ENCODE peak calls at places on chromosome 6, in nine cellular contexts. One of them, this sample, is unnamed.

GRCh38 chr6:2237001-2237400 is 8.4 kb downstream of the GMDS start:
- DNase-seq in A549: no peak
- DNase-seq in GM23248: peak
- DNase-seq in uterus: no peak
- DNase-seq in RPMI8226: no peak
- DNase-seq in left cardiac atrium: no peak
- DNase-seq in DMS79 treated with DMSO at 0.1 percent for 48 hours: no peak
- DNase-seq in A673: no peak
- DNase-seq in PC-9: no peak
- DNase-seq in this sample: no peak

GRCh38 chr6:111658445-111659154 is 52.9 kb upstream of the TRAF3IP2 start:
- DNase-seq in A549: no peak
- DNase-seq in GM23248: peak
- DNase-seq in uterus: peak
- DNase-seq in RPMI8226: no peak
- DNase-seq in left cardiac atrium: no peak
- DNase-seq in DMS79 treated with DMSO at 0.1 percent for 48 hours: no peak
- DNase-seq in A673: no peak
- DNase-seq in PC-9: no peak
- DNase-seq in this sample: no peak

GRCh38 chr6:43776115-43776798 is 6.2 kb downstream of the VEGFA start:
- DNase-seq in A549: no peak
- DNase-seq in GM23248: no peak
- DNase-seq in uterus: no peak
- DNase-seq in RPMI8226: no peak
- DNase-seq in left cardiac atrium: peak
- DNase-seq in DMS79 treated with DMSO at 0.1 percent for 48 hours: no peak
- DNase-seq in A673: no peak
- DNase-seq in PC-9: no peak
- DNase-seq in this sample: no peak

GRCh38 chr6:4413073-4413472 is 277.7 kb upstream of the ECI2 start:
- DNase-seq in A549: no peak
- DNase-seq in GM23248: peak
- DNase-seq in uterus: no peak
- DNase-seq in RPMI8226: no peak
- DNase-seq in left cardiac atrium: no peak
- DNase-seq in DMS79 treated with DMSO at 0.1 percent for 48 hours: no peak
- DNase-seq in A673: no peak
- DNase-seq in PC-9: no peak
- DNase-seq in this sample: no peak

GRCh38 chr6:84663866-84664265 is 100.5 kb downstream of the TBX18 start:
- DNase-seq in A549: no peak
- DNase-seq in GM23248: no peak
- DNase-seq in uterus: no peak
- DNase-seq in RPMI8226: no peak
- DNase-seq in left cardiac atrium: no peak
- DNase-seq in DMS79 treated with DMSO at 0.1 percent for 48 hours: no peak
- DNase-seq in A673: no peak
- DNase-seq in PC-9: no peak
- DNase-seq in this sample: no peak

GRCh38 chr6:109292983-109293586 is 89.2 kb downstream of the CD164 start:
- DNase-seq in A549: no peak
- DNase-seq in GM23248: peak
- DNase-seq in uterus: no peak
- DNase-seq in RPMI8226: no peak
- DNase-seq in left cardiac atrium: no peak
- DNase-seq in DMS79 treated with DMSO at 0.1 percent for 48 hours: no peak
- DNase-seq in A673: no peak
- DNase-seq in PC-9: no peak
- DNase-seq in this sample: no peak

GRCh38 chr6:159608961-159609673 is 83.9 kb downstream of the SOD2 start:
- DNase-seq in A549: peak
- DNase-seq in GM23248: peak
- DNase-seq in uterus: no peak
- DNase-seq in RPMI8226: peak
- DNase-seq in left cardiac atrium: no peak
- DNase-seq in DMS79 treated with DMSO at 0.1 percent for 48 hours: no peak
- DNase-seq in A673: peak
- DNase-seq in PC-9: no peak
- DNase-seq in this sample: no peak

GRCh38 chr6:41269716-41270115 is 16.8 kb downstream of the TREM1 start:
- DNase-seq in A549: no peak
- DNase-seq in GM23248: no peak
- DNase-seq in uterus: no peak
- DNase-seq in RPMI8226: no peak
- DNase-seq in left cardiac atrium: no peak
- DNase-seq in DMS79 treated with DMSO at 0.1 percent for 48 hours: no peak
- DNase-seq in A673: no peak
- DNase-seq in PC-9: no peak
- DNase-seq in this sample: no peak

GRCh38 chr6:3210024-3210610 is 17.3 kb downstream of the TUBB2B start:
- DNase-seq in A549: no peak
- DNase-seq in GM23248: no peak
- DNase-seq in uterus: no peak
- DNase-seq in RPMI8226: no peak
- DNase-seq in left cardiac atrium: no peak
- DNase-seq in DMS79 treated with DMSO at 0.1 percent for 48 hours: no peak
- DNase-seq in A673: no peak
- DNase-seq in PC-9: no peak
- DNase-seq in this sample: no peak

GRCh38 chr6:66788579-66788978 is 1081.6 kb upstream of the EYS start:
- DNase-seq in A549: no peak
- DNase-seq in GM23248: no peak
- DNase-seq in uterus: no peak
- DNase-seq in RPMI8226: no peak
- DNase-seq in left cardiac atrium: no peak
- DNase-seq in DMS79 treated with DMSO at 0.1 percent for 48 hours: no peak
- DNase-seq in A673: no peak
- DNase-seq in PC-9: no peak
- DNase-seq in this sample: no peak

GRCh38 chr6:101296184-101296583 is 97.3 kb upstream of the GRIK2 start:
- DNase-seq in A549: no peak
- DNase-seq in GM23248: peak
- DNase-seq in uterus: no peak
- DNase-seq in RPMI8226: no peak
- DNase-seq in left cardiac atrium: no peak
- DNase-seq in DMS79 treated with DMSO at 0.1 percent for 48 hours: no peak
- DNase-seq in A673: peak
- DNase-seq in PC-9: no peak
- DNase-seq in this sample: no peak

GRCh38 chr6:166463363-166464067 is 80.8 kb upstream of the MPC1 start:
- DNase-seq in A549: no peak
- DNase-seq in GM23248: no peak
- DNase-seq in uterus: no peak
- DNase-seq in RPMI8226: no peak
- DNase-seq in left cardiac atrium: no peak
- DNase-seq in DMS79 treated with DMSO at 0.1 percent for 48 hours: no peak
- DNase-seq in A673: no peak
- DNase-seq in PC-9: no peak
- DNase-seq in this sample: no peak

GRCh38 chr6:21213492-21213891 is 380.1 kb upstream of the SOX4 start:
- DNase-seq in A549: no peak
- DNase-seq in GM23248: no peak
- DNase-seq in uterus: no peak
- DNase-seq in RPMI8226: no peak
- DNase-seq in left cardiac atrium: no peak
- DNase-seq in DMS79 treated with DMSO at 0.1 percent for 48 hours: no peak
- DNase-seq in A673: no peak
- DNase-seq in PC-9: no peak
- DNase-seq in this sample: no peak

GRCh38 chr6:46793138-46793537 is at the start of gene MEP1A:
- DNase-seq in A549: no peak
- DNase-seq in GM23248: no peak
- DNase-seq in uterus: no peak
- DNase-seq in RPMI8226: no peak
- DNase-seq in left cardiac atrium: no peak
- DNase-seq in DMS79 treated with DMSO at 0.1 percent for 48 hours: no peak
- DNase-seq in A673: no peak
- DNase-seq in PC-9: no peak
- DNase-seq in this sample: no peak

GRCh38 chr6:166556871-166557322 is 29.6 kb downstream of the RAMACL start:
- DNase-seq in A549: peak
- DNase-seq in GM23248: peak
- DNase-seq in uterus: peak
- DNase-seq in RPMI8226: peak
- DNase-seq in left cardiac atrium: peak
- DNase-seq in DMS79 treated with DMSO at 0.1 percent for 48 hours: peak
- DNase-seq in A673: peak
- DNase-seq in PC-9: peak
- DNase-seq in this sample: no peak

GRCh38 chr6:14917101-14917500 is 328.8 kb upstream of the JARID2 start:
- DNase-seq in A549: no peak
- DNase-seq in GM23248: peak
- DNase-seq in uterus: no peak
- DNase-seq in RPMI8226: no peak
- DNase-seq in left cardiac atrium: no peak
- DNase-seq in DMS79 treated with DMSO at 0.1 percent for 48 hours: no peak
- DNase-seq in A673: no peak
- DNase-seq in PC-9: no peak
- DNase-seq in this sample: no peak

GRCh38 chr6:27608916-27609883 is 136.3 kb upstream of the ZNF184 start:
- DNase-seq in A549: no peak
- DNase-seq in GM23248: peak
- DNase-seq in uterus: no peak
- DNase-seq in RPMI8226: peak
- DNase-seq in left cardiac atrium: no peak
- DNase-seq in DMS79 treated with DMSO at 0.1 percent for 48 hours: no peak
- DNase-seq in A673: peak
- DNase-seq in PC-9: peak
- DNase-seq in this sample: no peak

GRCh38 chr6:169424821-169425240 is 171.2 kb upstream of the THBS2 start:
- DNase-seq in A549: no peak
- DNase-seq in GM23248: peak
- DNase-seq in uterus: no peak
- DNase-seq in RPMI8226: no peak
- DNase-seq in left cardiac atrium: no peak
- DNase-seq in DMS79 treated with DMSO at 0.1 percent for 48 hours: no peak
- DNase-seq in A673: no peak
- DNase-seq in PC-9: no peak
- DNase-seq in this sample: no peak

GRCh38 chr6:111677186-111677990 is 71.7 kb upstream of the TRAF3IP2 start:
- DNase-seq in A549: no peak
- DNase-seq in GM23248: no peak
- DNase-seq in uterus: no peak
- DNase-seq in RPMI8226: no peak
- DNase-seq in left cardiac atrium: no peak
- DNase-seq in DMS79 treated with DMSO at 0.1 percent for 48 hours: no peak
- DNase-seq in A673: no peak
- DNase-seq in PC-9: no peak
- DNase-seq in this sample: no peak

GRCh38 chr6:30452736-30453507 is 36.4 kb upstream of the HLA-E start:
- DNase-seq in A549: no peak
- DNase-seq in GM23248: no peak
- DNase-seq in uterus: no peak
- DNase-seq in RPMI8226: no peak
- DNase-seq in left cardiac atrium: no peak
- DNase-seq in DMS79 treated with DMSO at 0.1 percent for 48 hours: no peak
- DNase-seq in A673: no peak
- DNase-seq in PC-9: no peak
- DNase-seq in this sample: no peak

GRCh38 chr6:30219244-30219643 is 6.0 kb upstream of the TRIM26 start:
- DNase-seq in A549: peak
- DNase-seq in GM23248: peak
- DNase-seq in uterus: no peak
- DNase-seq in RPMI8226: peak
- DNase-seq in left cardiac atrium: no peak
- DNase-seq in DMS79 treated with DMSO at 0.1 percent for 48 hours: peak
- DNase-seq in A673: peak
- DNase-seq in PC-9: peak
- DNase-seq in this sample: peak

GRCh38 chr6:36914227-36914794 is 28.6 kb downstream of the C6orf89 start:
- DNase-seq in A549: peak
- DNase-seq in GM23248: peak
- DNase-seq in uterus: no peak
- DNase-seq in RPMI8226: no peak
- DNase-seq in left cardiac atrium: no peak
- DNase-seq in DMS79 treated with DMSO at 0.1 percent for 48 hours: no peak
- DNase-seq in A673: no peak
- DNase-seq in PC-9: peak
- DNase-seq in this sample: no peak

GRCh38 chr6:35058827-35059522 is 82.2 kb downstream of the TCP11 start:
- DNase-seq in A549: no peak
- DNase-seq in GM23248: no peak
- DNase-seq in uterus: no peak
- DNase-seq in RPMI8226: no peak
- DNase-seq in left cardiac atrium: no peak
- DNase-seq in DMS79 treated with DMSO at 0.1 percent for 48 hours: no peak
- DNase-seq in A673: no peak
- DNase-seq in PC-9: no peak
- DNase-seq in this sample: no peak

GRCh38 chr6:159279790-159280277 is 110.6 kb downstream of the FNDC1 start:
- DNase-seq in A549: no peak
- DNase-seq in GM23248: no peak
- DNase-seq in uterus: no peak
- DNase-seq in RPMI8226: peak
- DNase-seq in left cardiac atrium: peak
- DNase-seq in DMS79 treated with DMSO at 0.1 percent for 48 hours: no peak
- DNase-seq in A673: no peak
- DNase-seq in PC-9: no peak
- DNase-seq in this sample: no peak

GRCh38 chr6:125066964-125067363 is 86.6 kb upstream of the TPD52L1 start:
- DNase-seq in A549: no peak
- DNase-seq in GM23248: no peak
- DNase-seq in uterus: no peak
- DNase-seq in RPMI8226: no peak
- DNase-seq in left cardiac atrium: no peak
- DNase-seq in DMS79 treated with DMSO at 0.1 percent for 48 hours: peak
- DNase-seq in A673: no peak
- DNase-seq in PC-9: no peak
- DNase-seq in this sample: no peak

GRCh38 chr6:10028202-10028601 is 386.7 kb downstream of the TFAP2A start:
- DNase-seq in A549: no peak
- DNase-seq in GM23248: no peak
- DNase-seq in uterus: no peak
- DNase-seq in RPMI8226: no peak
- DNase-seq in left cardiac atrium: no peak
- DNase-seq in DMS79 treated with DMSO at 0.1 percent for 48 hours: no peak
- DNase-seq in A673: no peak
- DNase-seq in PC-9: no peak
- DNase-seq in this sample: no peak